ENCODE peak calls at places on chromosome 20, in eight cellular contexts. One of them, this sample, is unnamed.

GRCh38 chr20:12911372-12911771 is 97.4 kb upstream of the SPTLC3 start:
- DNase-seq in breast epithelium: no peak
- DNase-seq in K562: no peak
- DNase-seq in endothelial cell of umbilical vein: no peak
- DNase-seq in spleen: no peak
- DNase-seq in sigmoid colon: no peak
- DNase-seq in HCT116: no peak
- DNase-seq in transverse colon: no peak
- DNase-seq in this sample: no peak

GRCh38 chr20:51171141-51171540 is 148.2 kb upstream of the KCNG1 start:
- DNase-seq in breast epithelium: no peak
- DNase-seq in K562: no peak
- DNase-seq in endothelial cell of umbilical vein: no peak
- DNase-seq in spleen: no peak
- DNase-seq in sigmoid colon: no peak
- DNase-seq in HCT116: no peak
- DNase-seq in transverse colon: no peak
- DNase-seq in this sample: no peak

GRCh38 chr20:58699246-58700107 is 6.9 kb downstream of the NPEPL1 start:
- DNase-seq in breast epithelium: peak; percentile 30
- DNase-seq in K562: no peak
- DNase-seq in endothelial cell of umbilical vein: no peak
- DNase-seq in spleen: peak; percentile 66
- DNase-seq in sigmoid colon: peak; percentile 73
- DNase-seq in HCT116: no peak
- DNase-seq in transverse colon: peak; percentile 5
- DNase-seq in this sample: no peak

GRCh38 chr20:16290358-16290757 is 282.9 kb downstream of the KIF16B start:
- DNase-seq in breast epithelium: no peak
- DNase-seq in K562: no peak
- DNase-seq in endothelial cell of umbilical vein: no peak
- DNase-seq in spleen: no peak
- DNase-seq in sigmoid colon: no peak
- DNase-seq in HCT116: no peak
- DNase-seq in transverse colon: no peak
- DNase-seq in this sample: no peak

GRCh38 chr20:9087531-9088217 is 18.8 kb downstream of the PLCB4 start:
- DNase-seq in breast epithelium: no peak
- DNase-seq in K562: no peak
- DNase-seq in endothelial cell of umbilical vein: no peak
- DNase-seq in spleen: no peak
- DNase-seq in sigmoid colon: no peak
- DNase-seq in HCT116: no peak
- DNase-seq in transverse colon: no peak
- DNase-seq in this sample: no peak

GRCh38 chr20:63006611-63007471 is at the start of gene BHLHE23:
- DNase-seq in breast epithelium: no peak
- DNase-seq in K562: no peak
- DNase-seq in endothelial cell of umbilical vein: no peak
- DNase-seq in spleen: no peak
- DNase-seq in sigmoid colon: no peak
- DNase-seq in HCT116: no peak
- DNase-seq in transverse colon: no peak
- DNase-seq in this sample: no peak

GRCh38 chr20:23652371-23652770 is 14.6 kb upstream of the CST3 start:
- DNase-seq in breast epithelium: no peak
- DNase-seq in K562: no peak
- DNase-seq in endothelial cell of umbilical vein: no peak
- DNase-seq in spleen: no peak
- DNase-seq in sigmoid colon: no peak
- DNase-seq in HCT116: no peak
- DNase-seq in transverse colon: no peak
- DNase-seq in this sample: no peak

GRCh38 chr20:35617397-35618031 is 1.9 kb downstream of the SPAG4 start:
- DNase-seq in breast epithelium: no peak
- DNase-seq in K562: peak; percentile 79
- DNase-seq in endothelial cell of umbilical vein: peak; percentile 67
- DNase-seq in spleen: peak; percentile 89
- DNase-seq in sigmoid colon: peak; percentile 84
- DNase-seq in HCT116: no peak
- DNase-seq in transverse colon: peak; percentile 65
- DNase-seq in this sample: peak; percentile 51

GRCh38 chr20:39036851-39037250 is 74.7 kb downstream of the DHX35 start:
- DNase-seq in breast epithelium: no peak
- DNase-seq in K562: no peak
- DNase-seq in endothelial cell of umbilical vein: no peak
- DNase-seq in spleen: no peak
- DNase-seq in sigmoid colon: peak; percentile 73
- DNase-seq in HCT116: no peak
- DNase-seq in transverse colon: no peak
- DNase-seq in this sample: no peak

GRCh38 chr20:32823737-32824588 is 4.2 kb downstream of the MAPRE1 start:
- DNase-seq in breast epithelium: no peak
- DNase-seq in K562: no peak
- DNase-seq in endothelial cell of umbilical vein: no peak
- DNase-seq in spleen: no peak
- DNase-seq in sigmoid colon: no peak
- DNase-seq in HCT116: no peak
- DNase-seq in transverse colon: no peak
- DNase-seq in this sample: no peak

GRCh38 chr20:36092424-36093024 is 62.0 kb upstream of the EPB41L1 start:
- DNase-seq in breast epithelium: no peak
- DNase-seq in K562: peak; percentile 51
- DNase-seq in endothelial cell of umbilical vein: peak; percentile 14
- DNase-seq in spleen: no peak
- DNase-seq in sigmoid colon: no peak
- DNase-seq in HCT116: no peak
- DNase-seq in transverse colon: peak; percentile 45
- DNase-seq in this sample: peak; percentile 45

GRCh38 chr20:47704746-47705496 is 80.4 kb downstream of the SULF2 start:
- DNase-seq in breast epithelium: no peak
- DNase-seq in K562: no peak
- DNase-seq in endothelial cell of umbilical vein: no peak
- DNase-seq in spleen: no peak
- DNase-seq in sigmoid colon: no peak
- DNase-seq in HCT116: no peak
- DNase-seq in transverse colon: no peak
- DNase-seq in this sample: no peak

GRCh38 chr20:22814475-22815205 is 220.5 kb upstream of the SSTR4 start:
- DNase-seq in breast epithelium: no peak
- DNase-seq in K562: no peak
- DNase-seq in endothelial cell of umbilical vein: no peak
- DNase-seq in spleen: no peak
- DNase-seq in sigmoid colon: no peak
- DNase-seq in HCT116: no peak
- DNase-seq in transverse colon: no peak
- DNase-seq in this sample: no peak

GRCh38 chr20:63531686-63532448 is 5.3 kb downstream of the PTK6 start:
- DNase-seq in breast epithelium: no peak
- DNase-seq in K562: no peak
- DNase-seq in endothelial cell of umbilical vein: no peak
- DNase-seq in spleen: no peak
- DNase-seq in sigmoid colon: no peak
- DNase-seq in HCT116: no peak
- DNase-seq in transverse colon: no peak
- DNase-seq in this sample: no peak

GRCh38 chr20:37901280-37901666 is 1.7 kb upstream of the VSTM2L start:
- DNase-seq in breast epithelium: no peak
- DNase-seq in K562: peak; percentile 40
- DNase-seq in endothelial cell of umbilical vein: no peak
- DNase-seq in spleen: no peak
- DNase-seq in sigmoid colon: no peak
- DNase-seq in HCT116: no peak
- DNase-seq in transverse colon: no peak
- DNase-seq in this sample: no peak

GRCh38 chr20:13119583-13119982 is 101.5 kb upstream of the ISM1 start:
- DNase-seq in breast epithelium: no peak
- DNase-seq in K562: peak; percentile 13
- DNase-seq in endothelial cell of umbilical vein: peak; percentile 64
- DNase-seq in spleen: no peak
- DNase-seq in sigmoid colon: no peak
- DNase-seq in HCT116: peak; percentile 51
- DNase-seq in transverse colon: peak; percentile 11
- DNase-seq in this sample: peak; percentile 31

GRCh38 chr20:61371501-61372150 is 119.6 kb downstream of the CDH4 start:
- DNase-seq in breast epithelium: no peak
- DNase-seq in K562: no peak
- DNase-seq in endothelial cell of umbilical vein: no peak
- DNase-seq in spleen: peak; percentile 66
- DNase-seq in sigmoid colon: no peak
- DNase-seq in HCT116: no peak
- DNase-seq in transverse colon: no peak
- DNase-seq in this sample: no peak

GRCh38 chr20:18404172-18404571 is 62.7 kb downstream of the DZANK1 start:
- DNase-seq in breast epithelium: no peak
- DNase-seq in K562: no peak
- DNase-seq in endothelial cell of umbilical vein: no peak
- DNase-seq in spleen: no peak
- DNase-seq in sigmoid colon: no peak
- DNase-seq in HCT116: no peak
- DNase-seq in transverse colon: no peak
- DNase-seq in this sample: no peak

GRCh38 chr20:45325367-45325766 is 17.3 kb upstream of the MATN4 start:
- DNase-seq in breast epithelium: no peak
- DNase-seq in K562: no peak
- DNase-seq in endothelial cell of umbilical vein: no peak
- DNase-seq in spleen: no peak
- DNase-seq in sigmoid colon: no peak
- DNase-seq in HCT116: no peak
- DNase-seq in transverse colon: no peak
- DNase-seq in this sample: no peak

GRCh38 chr20:45328451-45328850 is 19.8 kb downstream of the SDC4 start:
- DNase-seq in breast epithelium: no peak
- DNase-seq in K562: no peak
- DNase-seq in endothelial cell of umbilical vein: no peak
- DNase-seq in spleen: no peak
- DNase-seq in sigmoid colon: no peak
- DNase-seq in HCT116: no peak
- DNase-seq in transverse colon: no peak
- DNase-seq in this sample: no peak

GRCh38 chr20:45329497-45330319 is 18.5 kb downstream of the SDC4 start:
- DNase-seq in breast epithelium: peak; percentile 88
- DNase-seq in K562: no peak
- DNase-seq in endothelial cell of umbilical vein: no peak
- DNase-seq in spleen: no peak
- DNase-seq in sigmoid colon: no peak
- DNase-seq in HCT116: no peak
- DNase-seq in transverse colon: no peak
- DNase-seq in this sample: no peak

GRCh38 chr20:45330476-45330875 is 17.7 kb downstream of the SDC4 start:
- DNase-seq in breast epithelium: no peak
- DNase-seq in K562: no peak
- DNase-seq in endothelial cell of umbilical vein: no peak
- DNase-seq in spleen: no peak
- DNase-seq in sigmoid colon: no peak
- DNase-seq in HCT116: no peak
- DNase-seq in transverse colon: no peak
- DNase-seq in this sample: no peak
- H3K36me3 ChIP-seq in breast epithelium: no peaks in the 10 kb centered on the region
- H3K36me3 ChIP-seq in K562: peaks cover 21% of the 10 kb centered on the region
- H3K36me3 ChIP-seq in endothelial cell of umbilical vein: peaks cover 14% of the 10 kb centered on the region
- H3K36me3 ChIP-seq in spleen: peaks cover 4% of the 10 kb centered on the region
- H3K36me3 ChIP-seq in sigmoid colon: peaks cover 85% of the 10 kb centered on the region
- H3K36me3 ChIP-seq in HCT116: peaks cover 62% of the 10 kb centered on the region
- H3K36me3 ChIP-seq in transverse colon: no peaks in the 10 kb centered on the region
- H3K36me3 ChIP-seq in this sample: peaks cover 54% of the 10 kb centered on the region

GRCh38 chr20:57397004-57397692 is 6.0 kb downstream of the RBM38 start:
- DNase-seq in breast epithelium: no peak
- DNase-seq in K562: no peak
- DNase-seq in endothelial cell of umbilical vein: no peak
- DNase-seq in spleen: peak; percentile 80
- DNase-seq in sigmoid colon: peak; percentile 66
- DNase-seq in HCT116: no peak
- DNase-seq in transverse colon: no peak
- DNase-seq in this sample: no peak

GRCh38 chr20:57396638-57397003 is 5.4 kb downstream of the RBM38 start:
- DNase-seq in breast epithelium: no peak
- DNase-seq in K562: no peak
- DNase-seq in endothelial cell of umbilical vein: no peak
- DNase-seq in spleen: no peak
- DNase-seq in sigmoid colon: no peak
- DNase-seq in HCT116: no peak
- DNase-seq in transverse colon: no peak
- DNase-seq in this sample: no peak

GRCh38 chr20:57395111-57395959 is 4.1 kb downstream of the RBM38 start:
- DNase-seq in breast epithelium: no peak
- DNase-seq in K562: no peak
- DNase-seq in endothelial cell of umbilical vein: peak; percentile 80
- DNase-seq in spleen: peak; percentile 89
- DNase-seq in sigmoid colon: peak; percentile 93
- DNase-seq in HCT116: no peak
- DNase-seq in transverse colon: peak; percentile 38
- DNase-seq in this sample: peak; percentile 16

GRCh38 chr20:57397693-57398108 is 6.5 kb downstream of the RBM38 start:
- DNase-seq in breast epithelium: no peak
- DNase-seq in K562: no peak
- DNase-seq in endothelial cell of umbilical vein: no peak
- DNase-seq in spleen: peak; percentile 93
- DNase-seq in sigmoid colon: peak; percentile 75
- DNase-seq in HCT116: no peak
- DNase-seq in transverse colon: peak; percentile 57
- DNase-seq in this sample: no peak

GRCh38 chr20:57396212-57396611 is 5.0 kb downstream of the RBM38 start:
- DNase-seq in breast epithelium: no peak
- DNase-seq in K562: no peak
- DNase-seq in endothelial cell of umbilical vein: no peak
- DNase-seq in spleen: peak; percentile 80
- DNase-seq in sigmoid colon: peak; percentile 72
- DNase-seq in HCT116: no peak
- DNase-seq in transverse colon: no peak
- DNase-seq in this sample: no peak
- TF ChIP-seq POLR2A in breast epithelium: no peak
- TF ChIP-seq POLR2A in K562: no peak
- TF ChIP-seq POLR2A in endothelial cell of umbilical vein: no peak
- TF ChIP-seq POLR2A in spleen: no peak
- TF ChIP-seq POLR2A in sigmoid colon: no peak
- TF ChIP-seq POLR2A in HCT116: no peak
- TF ChIP-seq POLR2A in transverse colon: no peak
- TF ChIP-seq POLR2A in this sample: no peak

GRCh38 chr20:19835533-19836222 is 77.6 kb downstream of the RIN2 start:
- DNase-seq in breast epithelium: no peak
- DNase-seq in K562: no peak
- DNase-seq in endothelial cell of umbilical vein: no peak
- DNase-seq in spleen: no peak
- DNase-seq in sigmoid colon: no peak
- DNase-seq in HCT116: no peak
- DNase-seq in transverse colon: no peak
- DNase-seq in this sample: no peak
- H3K27ac ChIP-seq in breast epithelium: no peak overlapping the region
- H3K27ac ChIP-seq in K562: no peak overlapping the region
- H3K27ac ChIP-seq in endothelial cell of umbilical vein: no peak overlapping the region
- H3K27ac ChIP-seq in spleen: peak overlapping the region; percentile 3
- H3K27ac ChIP-seq in sigmoid colon: peak overlapping the region; percentile 45
- H3K27ac ChIP-seq in HCT116: no peak overlapping the region
- H3K27ac ChIP-seq in transverse colon: no peak overlapping the region
- H3K27ac ChIP-seq in this sample: no peak overlapping the region

DNA sequence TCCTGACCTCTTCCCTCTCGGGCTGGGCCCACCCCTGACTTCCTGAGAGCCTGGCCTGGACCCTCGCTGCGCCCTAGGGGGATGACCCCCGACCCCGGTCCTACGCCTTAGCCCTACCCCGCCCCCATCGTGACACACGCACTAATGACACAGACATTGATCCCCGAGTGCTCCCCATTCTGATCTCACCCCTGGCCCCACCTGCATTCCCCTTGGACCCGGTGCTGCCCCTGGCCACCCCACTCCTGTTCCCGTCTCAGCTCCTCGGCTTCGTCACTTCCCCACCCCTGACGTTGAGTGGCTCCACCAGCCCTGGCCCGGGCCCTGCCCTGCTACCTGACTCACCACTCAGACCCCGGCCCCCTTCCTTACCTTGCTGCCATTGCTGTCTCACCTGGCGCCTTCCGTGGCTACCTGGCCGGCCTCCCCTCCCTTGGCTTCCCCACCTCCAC is 12.1 kb downstream of the RBCK1 start:
- DNase-seq in breast epithelium: no peak
- DNase-seq in K562: no peak
- DNase-seq in endothelial cell of umbilical vein: no peak
- DNase-seq in spleen: no peak
- DNase-seq in sigmoid colon: no peak
- DNase-seq in HCT116: no peak
- DNase-seq in transverse colon: peak; percentile 57
- DNase-seq in this sample: no peak
- H3K36me3 ChIP-seq in breast epithelium: no peaks in the 10 kb centered on the region
- H3K36me3 ChIP-seq in K562: peaks cover 25% of the 10 kb centered on the region
- H3K36me3 ChIP-seq in endothelial cell of umbilical vein: peaks cover 30% of the 10 kb centered on the region
- H3K36me3 ChIP-seq in spleen: peaks cover 60% of the 10 kb centered on the region
- H3K36me3 ChIP-seq in sigmoid colon: peaks cover 45% of the 10 kb centered on the region
- H3K36me3 ChIP-seq in HCT116: peaks cover 14% of the 10 kb centered on the region
- H3K36me3 ChIP-seq in transverse colon: no peaks in the 10 kb centered on the region
- H3K36me3 ChIP-seq in this sample: peaks cover 45% of the 10 kb centered on the region